ENCODE peak calls at places on chromosomes 3 and 15, in seven cellular contexts. O, T, L, D, S, Q and J are unnamed samples.

GRCh38 chr3:51384145-51384729 is 854 bp upstream of the MANF start:
- DNase-seq in O (no peak), T (peak), L (peak), D (no peak), S (peak), Q (no peak), J (peak)

GRCh38 chr3:124373524-124373923 is 356.7 kb upstream of the UMPS start:
- DNase-seq in O (peak), T (no peak), L (no peak), D (no peak), S (no peak), Q (no peak), J (no peak)

GRCh38 chr3:74607803-74608202 is 6.7 kb downstream of the CNTN3 start:
- DNase-seq in O (no peak), T (no peak), L (no peak), D (no peak), S (no peak), Q (no peak), J (no peak)

GRCh38 chr3:78992400-78992799 is 775.4 kb downstream of the ROBO1 start:
- DNase-seq in O (no peak), T (no peak), L (no peak), D (no peak), S (no peak), Q (no peak), J (no peak)

GRCh38 chr3:161766301-161766700 is 269.7 kb downstream of the OTOL1 start:
- DNase-seq in O (no peak), T (no peak), L (no peak), D (no peak), S (no peak), Q (no peak), J (peak)

GRCh38 chr15:31526916-31527690 is 200.5 kb downstream of the KLF13 start:
- DNase-seq in O (no peak), T (no peak), L (no peak), D (no peak), S (no peak), Q (no peak), J (no peak)

GRCh38 chr3:190424108-190424477 is 25.6 kb downstream of the TMEM207 start:
- DNase-seq in O (no peak), T (no peak), L (no peak), D (no peak), S (no peak), Q (no peak), J (no peak)

GRCh38 chr3:123395235-123395634 is 53.7 kb downstream of the ADCY5 start:
- DNase-seq in O (no peak), T (no peak), L (no peak), D (no peak), S (no peak), Q (no peak), J (no peak)

GRCh38 chr15:60661075-60661645 is 182.2 kb upstream of the ICE2 start:
- DNase-seq in O (no peak), T (no peak), L (no peak), D (no peak), S (no peak), Q (no peak), J (no peak)

GRCh38 chr3:194937751-194938358 is 252.2 kb downstream of the FAM43A start:
- DNase-seq in O (no peak), T (no peak), L (peak), D (no peak), S (no peak), Q (no peak), J (peak)

GRCh38 chr15:32828507-32829186 is 110.8 kb downstream of the GREM1 start:
- DNase-seq in O (no peak), T (no peak), L (peak), D (no peak), S (no peak), Q (no peak), J (no peak)

GRCh38 chr15:95994418-95994817 is 336.1 kb upstream of the NR2F2 start:
- DNase-seq in O (no peak), T (no peak), L (peak), D (no peak), S (no peak), Q (no peak), J (no peak)

GRCh38 chr3:42078686-42079085 is 12.5 kb upstream of the TRAK1 start:
- DNase-seq in O (no peak), T (no peak), L (no peak), D (no peak), S (no peak), Q (no peak), J (peak)

GRCh38 chr3:63069780-63070540 is 194.7 kb upstream of the CADPS start:
- DNase-seq in O (no peak), T (no peak), L (no peak), D (no peak), S (no peak), Q (no peak), J (no peak)

GRCh38 chr3:59426851-59427565 is 377.2 kb upstream of the CFAP20DC start:
- DNase-seq in O (no peak), T (no peak), L (peak), D (no peak), S (no peak), Q (no peak), J (no peak)

GRCh38 chr3:156847746-156848339 is 21.7 kb downstream of the LEKR1 start:
- DNase-seq in O (no peak), T (no peak), L (no peak), D (no peak), S (no peak), Q (no peak), J (no peak)

GRCh38 chr3:149080011-149080698 is 6.2 kb downstream of the HLTF start:
- DNase-seq in O (no peak), T (no peak), L (peak), D (no peak), S (no peak), Q (no peak), J (no peak)

GRCh38 chr3:69326821-69327433 is 59.0 kb downstream of the FRMD4B start:
- DNase-seq in O (peak), T (no peak), L (no peak), D (peak), S (no peak), Q (peak), J (no peak)

GRCh38 chr15:67501836-67502461 is 19.0 kb upstream of the C15orf61 start:
- DNase-seq in O (no peak), T (no peak), L (no peak), D (no peak), S (no peak), Q (no peak), J (no peak)

GRCh38 chr3:125143982-125144652 is 68.4 kb downstream of the SLC12A8 start:
- DNase-seq in O (no peak), T (peak), L (peak), D (no peak), S (no peak), Q (no peak), J (no peak)

GRCh38 chr15:66707310-66708160 is 5.5 kb downstream of the SMAD6 start:
- DNase-seq in O (no peak), T (peak), L (peak), D (no peak), S (peak), Q (no peak), J (peak)